ENCODE peak calls at places on chromosomes 4 and X, in eight cellular contexts. One of them, this sample, is unnamed.

GRCh38 chrX:96394566-96394965 is 290.1 kb upstream of the DIAPH2 start:
- DNase-seq in naive thymus-derived CD8-positive, alpha-beta T cell: no peak
- DNase-seq in dermis blood vessel endothelial cell: no peak
- DNase-seq in stimulated activated CD4-positive, alpha-beta T cell treated with anti-CD3 and anti-CD28 coated beads, Interleukin-15, amount 100 ng/mL, for 1 hour: no peak
- DNase-seq in endothelial cell of umbilical vein: no peak
- DNase-seq in A172: no peak
- DNase-seq in endothelial cell: no peak
- DNase-seq in tibial artery: no peak
- DNase-seq in this sample: no peak

GRCh38 chrX:71666240-71667223 is 814 bp upstream of the LOC101059915 start:
- DNase-seq in stimulated activated CD4-positive, alpha-beta T cell treated with anti-CD3 and anti-CD28 coated beads, Interleukin-15, amount 100 ng/mL, for 1 hour: no peak
- DNase-seq in endothelial cell: no peak
- DNase-seq in dermis blood vessel endothelial cell: no peak
- DNase-seq in naive thymus-derived CD8-positive, alpha-beta T cell: no peak
- DNase-seq in tibial artery: no peak
- DNase-seq in endothelial cell of umbilical vein: no peak
- DNase-seq in A172: no peak
- DNase-seq in this sample: no peak

GRCh38 chrX:26295425-26295824 is 79.5 kb downstream of the MAGEB5 start:
- DNase-seq in dermis blood vessel endothelial cell: peak; percentile 5
- DNase-seq in naive thymus-derived CD8-positive, alpha-beta T cell: no peak
- DNase-seq in endothelial cell of umbilical vein: peak; percentile 28
- DNase-seq in stimulated activated CD4-positive, alpha-beta T cell treated with anti-CD3 and anti-CD28 coated beads, Interleukin-15, amount 100 ng/mL, for 1 hour: no peak
- DNase-seq in A172: peak; percentile 68
- DNase-seq in endothelial cell: no peak
- DNase-seq in tibial artery: no peak
- DNase-seq in this sample: no peak

GRCh38 chr4:145482209-145483021 is 762 bp downstream of the SMAD1 start:
- DNase-seq in endothelial cell: peak; percentile 50
- DNase-seq in dermis blood vessel endothelial cell: peak; percentile 81
- DNase-seq in A172: peak; percentile 38
- DNase-seq in naive thymus-derived CD8-positive, alpha-beta T cell: no peak
- DNase-seq in stimulated activated CD4-positive, alpha-beta T cell treated with anti-CD3 and anti-CD28 coated beads, Interleukin-15, amount 100 ng/mL, for 1 hour: peak; percentile 59
- DNase-seq in endothelial cell of umbilical vein: peak; percentile 79
- DNase-seq in tibial artery: peak; percentile 72
- DNase-seq in this sample: peak; percentile 54

GRCh38 chrX:153668423-153669173 is 5.0 kb downstream of the PNCK start:
- DNase-seq in endothelial cell of umbilical vein: no peak
- DNase-seq in A172: no peak
- DNase-seq in dermis blood vessel endothelial cell: no peak
- DNase-seq in endothelial cell: no peak
- DNase-seq in naive thymus-derived CD8-positive, alpha-beta T cell: no peak
- DNase-seq in tibial artery: no peak
- DNase-seq in stimulated activated CD4-positive, alpha-beta T cell treated with anti-CD3 and anti-CD28 coated beads, Interleukin-15, amount 100 ng/mL, for 1 hour: no peak
- DNase-seq in this sample: no peak

GRCh38 chr4:123616970-123617392 is 220.4 kb downstream of the SPRY1 start:
- DNase-seq in dermis blood vessel endothelial cell: peak; percentile 94
- DNase-seq in tibial artery: peak; percentile 65
- DNase-seq in naive thymus-derived CD8-positive, alpha-beta T cell: peak; percentile 88
- DNase-seq in endothelial cell: peak; percentile 34
- DNase-seq in A172: no peak
- DNase-seq in stimulated activated CD4-positive, alpha-beta T cell treated with anti-CD3 and anti-CD28 coated beads, Interleukin-15, amount 100 ng/mL, for 1 hour: no peak
- DNase-seq in endothelial cell of umbilical vein: peak; percentile 81
- DNase-seq in this sample: no peak

GRCh38 chr4:109278594-109279031 is 23.8 kb downstream of the COL25A1 start:
- DNase-seq in stimulated activated CD4-positive, alpha-beta T cell treated with anti-CD3 and anti-CD28 coated beads, Interleukin-15, amount 100 ng/mL, for 1 hour: no peak
- DNase-seq in tibial artery: no peak
- DNase-seq in naive thymus-derived CD8-positive, alpha-beta T cell: no peak
- DNase-seq in A172: no peak
- DNase-seq in endothelial cell: no peak
- DNase-seq in dermis blood vessel endothelial cell: no peak
- DNase-seq in endothelial cell of umbilical vein: no peak
- DNase-seq in this sample: no peak

GRCh38 chrX:80667967-80668366 is 141.7 kb downstream of the BRWD3 start:
- DNase-seq in dermis blood vessel endothelial cell: no peak
- DNase-seq in endothelial cell: no peak
- DNase-seq in A172: no peak
- DNase-seq in stimulated activated CD4-positive, alpha-beta T cell treated with anti-CD3 and anti-CD28 coated beads, Interleukin-15, amount 100 ng/mL, for 1 hour: no peak
- DNase-seq in naive thymus-derived CD8-positive, alpha-beta T cell: no peak
- DNase-seq in tibial artery: no peak
- DNase-seq in endothelial cell of umbilical vein: no peak
- DNase-seq in this sample: no peak

GRCh38 chrX:374566-374965 is 12.1 kb downstream of the PPP2R3B start:
- DNase-seq in A172: no peak
- DNase-seq in dermis blood vessel endothelial cell: peak; percentile 28
- DNase-seq in tibial artery: no peak
- DNase-seq in stimulated activated CD4-positive, alpha-beta T cell treated with anti-CD3 and anti-CD28 coated beads, Interleukin-15, amount 100 ng/mL, for 1 hour: no peak
- DNase-seq in naive thymus-derived CD8-positive, alpha-beta T cell: no peak
- DNase-seq in endothelial cell: no peak
- DNase-seq in endothelial cell of umbilical vein: no peak
- DNase-seq in this sample: no peak

GRCh38 chrX:125436855-125437254 is 117.2 kb downstream of the TEX13C start:
- DNase-seq in stimulated activated CD4-positive, alpha-beta T cell treated with anti-CD3 and anti-CD28 coated beads, Interleukin-15, amount 100 ng/mL, for 1 hour: no peak
- DNase-seq in dermis blood vessel endothelial cell: no peak
- DNase-seq in endothelial cell of umbilical vein: no peak
- DNase-seq in endothelial cell: no peak
- DNase-seq in naive thymus-derived CD8-positive, alpha-beta T cell: no peak
- DNase-seq in A172: no peak
- DNase-seq in tibial artery: no peak
- DNase-seq in this sample: no peak

GRCh38 chr4:137674066-137674465 is 141.8 kb upstream of the PCDH18 start:
- DNase-seq in endothelial cell of umbilical vein: no peak
- DNase-seq in tibial artery: no peak
- DNase-seq in naive thymus-derived CD8-positive, alpha-beta T cell: no peak
- DNase-seq in dermis blood vessel endothelial cell: no peak
- DNase-seq in stimulated activated CD4-positive, alpha-beta T cell treated with anti-CD3 and anti-CD28 coated beads, Interleukin-15, amount 100 ng/mL, for 1 hour: no peak
- DNase-seq in A172: no peak
- DNase-seq in endothelial cell: no peak
- DNase-seq in this sample: no peak

GRCh38 chr4:57064120-57064519 is 46.1 kb downstream of the IGFBP7 start:
- DNase-seq in endothelial cell of umbilical vein: no peak
- DNase-seq in endothelial cell: no peak
- DNase-seq in A172: no peak
- DNase-seq in tibial artery: no peak
- DNase-seq in naive thymus-derived CD8-positive, alpha-beta T cell: no peak
- DNase-seq in stimulated activated CD4-positive, alpha-beta T cell treated with anti-CD3 and anti-CD28 coated beads, Interleukin-15, amount 100 ng/mL, for 1 hour: no peak
- DNase-seq in dermis blood vessel endothelial cell: no peak
- DNase-seq in this sample: no peak

GRCh38 chrX:100609591-100609990 is 24.9 kb downstream of the TNMD start:
- DNase-seq in naive thymus-derived CD8-positive, alpha-beta T cell: no peak
- DNase-seq in endothelial cell of umbilical vein: peak; percentile 2
- DNase-seq in A172: no peak
- DNase-seq in tibial artery: no peak
- DNase-seq in endothelial cell: no peak
- DNase-seq in dermis blood vessel endothelial cell: peak; percentile 10
- DNase-seq in stimulated activated CD4-positive, alpha-beta T cell treated with anti-CD3 and anti-CD28 coated beads, Interleukin-15, amount 100 ng/mL, for 1 hour: no peak
- DNase-seq in this sample: no peak

GRCh38 chr4:71604785-71605184 is 179.1 kb downstream of the GC start:
- DNase-seq in endothelial cell of umbilical vein: no peak
- DNase-seq in A172: no peak
- DNase-seq in stimulated activated CD4-positive, alpha-beta T cell treated with anti-CD3 and anti-CD28 coated beads, Interleukin-15, amount 100 ng/mL, for 1 hour: no peak
- DNase-seq in naive thymus-derived CD8-positive, alpha-beta T cell: no peak
- DNase-seq in tibial artery: no peak
- DNase-seq in dermis blood vessel endothelial cell: no peak
- DNase-seq in endothelial cell: no peak
- DNase-seq in this sample: no peak

GRCh38 chr4:7872264-7872771 is 67.3 kb downstream of the AFAP1 start:
- DNase-seq in A172: no peak
- DNase-seq in stimulated activated CD4-positive, alpha-beta T cell treated with anti-CD3 and anti-CD28 coated beads, Interleukin-15, amount 100 ng/mL, for 1 hour: no peak
- DNase-seq in tibial artery: no peak
- DNase-seq in endothelial cell: no peak
- DNase-seq in dermis blood vessel endothelial cell: no peak
- DNase-seq in naive thymus-derived CD8-positive, alpha-beta T cell: no peak
- DNase-seq in endothelial cell of umbilical vein: no peak
- DNase-seq in this sample: no peak